ENCODE peak calls at places on chromosomes 7 and 10, in four cellular contexts. M is RWPE1, O is body of pancreas, B is AG04450. X is an unnamed sample.

GRCh38 chr7:34227525-34227924 is 322.2 kb downstream of the BMPER start:
- DNase-seq in M (no peak), O (no peak), B (no peak), X (no peak)

GRCh38 chr10:25388862-25389206 is 214.0 kb downstream of the GPR158 start:
- DNase-seq in M (no peak), O (no peak), B (no peak), X (no peak)

GRCh38 chr10:60989400-60989876 is 45.5 kb upstream of the RHOBTB1 start:
- DNase-seq in M (peak; percentile 29), O (no peak), B (no peak), X (no peak)

GRCh38 chr10:107028249-107028648 is 136.3 kb downstream of the SORCS1 start:
- DNase-seq in M (no peak), O (no peak), B (no peak), X (no peak)

GRCh38 chr10:131017566-131018285 is 293.8 kb downstream of the TCERG1L start:
- DNase-seq in M (no peak), O (no peak), B (no peak), X (no peak)

GRCh38 chr10:48215148-48215982 is 59.1 kb downstream of the FRMPD2 start:
- DNase-seq in M (peak; percentile 59), O (peak; percentile 67), B (no peak), X (peak; percentile 43)

GRCh38 chr10:48751730-48752129 is 67.1 kb downstream of the WDFY4 start:
- DNase-seq in M (no peak), O (no peak), B (no peak), X (no peak)

GRCh38 chr10:60611291-60611747 is 167.0 kb upstream of the CDK1 start:
- DNase-seq in M (peak; percentile 92), O (no peak), B (no peak), X (peak; percentile 74)

GRCh38 chr7:34249192-34249591 is 343.9 kb downstream of the BMPER start:
- DNase-seq in M (no peak), O (no peak), B (no peak), X (no peak)

GRCh38 chr10:113618338-113618737 is 45.5 kb downstream of the NRAP start:
- DNase-seq in M (no peak), O (no peak), B (no peak), X (no peak)

GRCh38 chr10:33559105-33559504 is 224.6 kb upstream of the NRP1 start:
- DNase-seq in M (peak; percentile 84), O (no peak), B (peak; percentile 48), X (no peak)

GRCh38 chr7:17043012-17043877 is 161.5 kb upstream of the AGR3 start:
- DNase-seq in M (no peak), O (no peak), B (no peak), X (peak; percentile 46)
- H3K27ac ChIP-seq in M (no peak overlapping the region), O (no peak overlapping the region), B (no peak overlapping the region), X (peak overlapping the region; percentile 44)

GRCh38 chr10:31321396-31321941 is 2.5 kb downstream of the ZEB1 start:
- DNase-seq in M (no peak), O (no peak), B (no peak), X (no peak)
- H3K27ac ChIP-seq in M (no peak overlapping the region), O (no peak overlapping the region), B (peak overlapping the region; percentile 49), X (no peak overlapping the region)

DNA sequence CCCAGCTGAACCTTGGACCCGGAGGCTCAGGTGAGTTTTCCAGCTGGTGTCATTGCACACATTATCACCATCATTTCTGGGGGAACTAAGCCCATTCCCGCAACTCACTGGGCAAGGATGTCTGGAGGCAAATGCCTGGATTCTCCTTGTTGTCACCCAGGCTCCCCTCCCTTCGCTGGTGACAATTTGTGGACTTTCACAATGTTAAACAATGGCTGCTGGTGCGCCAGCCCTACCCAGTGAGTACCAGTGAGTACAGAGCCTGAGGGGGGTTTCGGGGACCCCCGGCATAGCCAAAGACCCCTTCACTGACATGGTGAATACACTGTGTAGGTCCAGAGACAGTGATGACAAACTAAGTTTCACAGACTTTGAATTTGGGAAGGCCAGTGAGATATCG is 189.2 kb downstream of the ADARB2 start:
- DNase-seq in M (no peak), O (no peak), B (no peak), X (no peak)
- H3K27ac ChIP-seq in M (no peak overlapping the region), O (no peak overlapping the region), B (no peak overlapping the region), X (no peak overlapping the region)

GRCh38 chr10:90125966-90126600 is 424.7 kb downstream of the KIF20B start:
- DNase-seq in M (no peak), O (no peak), B (no peak), X (no peak)

GRCh38 chr10:90130321-90131086 is 429.1 kb downstream of the KIF20B start:
- DNase-seq in M (no peak), O (no peak), B (no peak), X (no peak)

DNA sequence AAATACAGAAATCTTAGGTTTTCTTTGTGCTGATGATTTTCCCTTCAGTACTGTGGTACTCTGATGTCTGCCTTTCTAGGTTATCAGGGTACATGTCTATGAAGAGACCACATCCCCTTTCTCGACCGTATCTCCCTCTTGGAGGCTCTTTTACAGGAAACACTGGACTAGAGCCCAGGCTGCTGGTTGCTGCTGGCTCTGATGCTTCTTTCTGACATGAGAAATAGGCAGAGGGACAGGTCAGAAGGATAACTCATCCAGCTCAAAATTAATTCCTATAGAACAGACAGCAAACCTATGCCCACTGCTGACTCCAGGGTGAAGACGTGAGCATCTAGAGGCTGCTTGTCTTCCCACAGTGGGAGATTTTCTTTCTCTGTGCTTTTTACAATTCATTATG is 424.0 kb downstream of the KIF20B start:
- DNase-seq in M (no peak), O (no peak), B (no peak), X (no peak)
- H3K27ac ChIP-seq in M (no peak overlapping the region), O (no peak overlapping the region), B (no peak overlapping the region), X (no peak overlapping the region)

GRCh38 chr7:5598261-5598761 is 174.7 kb upstream of the TNRC18 start:
- DNase-seq in M (no peak), O (no peak), B (no peak), X (no peak)

GRCh38 chr7:5596896-5597246 is 173.2 kb upstream of the TNRC18 start:
- DNase-seq in M (no peak), O (no peak), B (no peak), X (no peak)

GRCh38 chr7:5597772-5598171 is 174.1 kb upstream of the TNRC18 start:
- DNase-seq in M (no peak), O (no peak), B (no peak), X (no peak)

GRCh38 chr7:5598769-5599371 is 175.2 kb upstream of the TNRC18 start:
- DNase-seq in M (no peak), O (no peak), B (no peak), X (no peak)

GRCh38 chr7:5599543-5600200 is 176.0 kb upstream of the TNRC18 start:
- DNase-seq in M (no peak), O (no peak), B (no peak), X (no peak)
- H3K27ac ChIP-seq in M (peak overlapping the region; percentile 99), O (no peak overlapping the region), B (no peak overlapping the region), X (peak overlapping the region; percentile 96)

DNA sequence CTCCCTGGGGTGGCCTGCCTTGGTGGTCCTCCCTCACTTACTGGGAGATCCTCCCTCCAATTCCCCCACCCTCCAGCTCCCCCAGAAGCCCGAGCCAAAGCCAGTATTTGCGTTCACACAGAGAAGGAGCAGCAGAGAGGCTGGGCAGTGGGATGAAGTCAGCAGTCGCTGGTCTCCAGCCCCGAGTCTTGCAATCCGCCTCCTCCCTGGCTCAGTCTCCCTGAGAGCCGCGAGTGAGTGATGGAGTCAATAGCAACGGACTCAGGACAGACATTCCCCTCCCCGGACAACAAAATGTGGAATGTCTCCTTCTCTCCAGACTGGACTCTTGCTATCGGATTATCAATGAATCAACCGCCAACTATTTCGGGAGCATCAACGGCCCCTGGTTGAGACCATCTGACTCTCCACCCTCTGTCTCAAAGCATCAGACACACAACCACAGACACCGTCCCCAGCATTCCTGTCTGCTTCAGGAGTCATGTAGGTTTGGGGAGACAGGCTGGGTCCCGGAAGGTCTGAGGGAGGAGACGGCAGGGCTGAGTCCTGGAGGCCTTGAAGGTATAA is 178.4 kb downstream of the SH3PXD2A start:
- DNase-seq in M (peak; percentile 62), O (no peak), B (peak; percentile 79), X (no peak)
- H3K27ac ChIP-seq in M (peak overlapping the region; percentile 90), O (peak overlapping the region; percentile 66), B (peak overlapping the region; percentile 100), X (peak overlapping the region; percentile 73)

GRCh38 chr10:108582888-108583287 is 1340.4 kb downstream of the XPNPEP1 start:
- DNase-seq in M (no peak), O (no peak), B (no peak), X (no peak)
- H3K27ac ChIP-seq in M (no peak overlapping the region), O (no peak overlapping the region), B (no peak overlapping the region), X (no peak overlapping the region)

DNA sequence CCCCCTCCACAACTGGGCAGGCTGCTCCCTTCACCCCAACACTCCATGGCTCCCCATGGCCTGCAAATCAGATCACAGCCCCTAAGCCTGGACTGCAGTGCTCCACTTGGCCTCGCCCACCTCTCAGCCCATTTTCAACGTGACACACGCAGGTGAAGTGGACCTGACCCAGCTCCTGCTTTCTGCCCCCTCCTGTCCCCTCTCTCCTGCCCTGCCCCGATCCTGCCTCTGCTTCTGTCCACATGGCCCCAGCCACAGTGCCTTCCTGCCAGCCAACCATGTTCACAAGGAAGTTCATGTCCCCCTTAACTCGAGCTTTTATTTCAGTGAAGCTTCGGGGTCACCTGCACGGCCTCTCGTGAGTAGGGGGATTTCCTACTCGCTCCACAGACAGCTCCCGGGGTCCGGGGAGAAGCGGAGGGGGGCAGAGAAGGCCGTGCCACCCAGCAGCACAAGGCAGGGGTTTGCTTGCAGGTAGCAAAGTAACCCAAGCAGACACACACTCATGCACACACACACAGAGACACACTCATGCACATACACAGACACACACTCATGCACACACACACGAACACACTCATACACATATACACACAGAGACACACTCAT is 537.5 kb downstream of the DNAJB6 start:
- DNase-seq in M (no peak), O (no peak), B (no peak), X (no peak)
- H3K27ac ChIP-seq in M (no peak overlapping the region), O (no peak overlapping the region), B (no peak overlapping the region), X (no peak overlapping the region)

GRCh38 chr10:3124412-3125175 is 48.0 kb downstream of the PITRM1 start:
- DNase-seq in M (no peak), O (no peak), B (no peak), X (no peak)

GRCh38 chr10:3122034-3122433 is 50.5 kb downstream of the PITRM1 start:
- DNase-seq in M (no peak), O (no peak), B (no peak), X (no peak)

GRCh38 chr10:3119796-3120459 is 52.6 kb downstream of the PFKP start:
- DNase-seq in M (peak; percentile 34), O (no peak), B (no peak), X (no peak)

GRCh38 chr10:3123571-3124411 is 48.8 kb downstream of the PITRM1 start:
- DNase-seq in M (no peak), O (no peak), B (no peak), X (no peak)

DNA sequence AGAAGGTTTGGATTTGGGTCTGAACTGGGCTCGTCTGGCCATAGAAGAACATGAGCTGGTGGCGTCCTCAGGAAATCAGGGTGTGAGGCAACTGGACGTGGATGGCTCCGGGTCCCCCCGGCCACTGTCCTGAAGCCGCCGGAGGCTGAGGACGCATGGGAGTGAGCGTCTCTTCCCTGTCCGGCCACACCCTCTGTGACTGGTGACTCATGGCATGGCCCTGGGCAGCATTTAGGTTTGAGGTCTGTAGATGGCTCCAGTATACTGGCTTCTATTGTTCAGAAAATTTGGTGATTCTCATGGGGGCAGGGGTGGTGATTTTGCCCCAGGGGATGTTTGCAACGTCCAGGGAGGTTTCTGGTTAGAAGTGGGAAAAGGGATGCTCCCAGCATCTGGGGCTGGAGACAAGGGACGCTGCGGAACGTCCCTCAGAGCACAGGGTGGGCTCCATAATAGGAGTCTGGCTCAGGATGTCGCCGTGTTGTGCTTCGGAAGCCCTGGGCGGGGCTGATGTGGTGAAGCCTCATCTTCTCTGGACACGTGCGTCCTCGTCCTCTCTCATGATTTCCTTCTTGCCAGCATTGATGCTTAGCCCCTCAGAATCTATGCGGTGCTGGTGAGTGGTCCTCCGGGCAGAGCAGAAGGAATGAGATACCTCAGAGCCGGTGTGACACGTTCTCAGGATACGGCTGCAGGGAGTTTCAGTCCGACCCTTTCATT is 49.9 kb downstream of the PITRM1 start:
- DNase-seq in M (no peak), O (no peak), B (no peak), X (no peak)
- H3K27ac ChIP-seq in M (peak overlapping the region; percentile 29), O (no peak overlapping the region), B (no peak overlapping the region), X (no peak overlapping the region)